ENCODE peak calls at places on chromosomes 16 and 17, in eight cellular contexts. O is suprapubic skin, U is endothelial cell of umbilical vein, D is GM23338, I is HL-60, P is stomach, C is prostate gland, M is vagina. E is an unnamed sample.

GRCh38 chr16:11025120-11025531 is 80.8 kb downstream of the CLEC16A start:
- DNase-seq in C (no peak), D (no peak), O (no peak), M (no peak), U (no peak), P (no peak), I (no peak), E (no peak)

GRCh38 chr17:18066866-18067265 is 20.9 kb upstream of the DRG2 start:
- DNase-seq in M (no peak), D (no peak), I (no peak), U (no peak), O (no peak), C (no peak), P (no peak), E (no peak)

GRCh38 chr17:53749178-53749577 is 73.5 kb upstream of the KIF2B start:
- DNase-seq in U (no peak), P (no peak), C (no peak), M (no peak), I (no peak), O (no peak), D (peak), E (no peak)

GRCh38 chr16:3655030-3655790 is 719 bp downstream of the DNASE1 start:
- DNase-seq in C (no peak), O (peak), P (no peak), D (no peak), I (no peak), M (no peak), U (no peak), E (no peak)

GRCh38 chr16:55418586-55418985 is 60.4 kb upstream of the MMP2 start:
- DNase-seq in U (no peak), D (peak), M (no peak), C (no peak), P (no peak), O (no peak), I (no peak), E (no peak)

GRCh38 chr16:3681206-3681605 is 26.7 kb downstream of the DNASE1 start:
- DNase-seq in P (no peak), C (no peak), M (no peak), D (no peak), I (no peak), U (no peak), O (no peak), E (no peak)

GRCh38 chr17:1590031-1590746 is 27.6 kb upstream of the PITPNA start:
- DNase-seq in C (no peak), I (no peak), P (peak), O (peak), M (no peak), U (peak), D (no peak), E (no peak)

GRCh38 chr17:56661906-56662305 is 68.4 kb downstream of the NOG start:
- DNase-seq in P (no peak), M (no peak), C (no peak), I (no peak), U (no peak), O (no peak), D (no peak), E (no peak)

GRCh38 chr16:78705694-78706093 is 606.2 kb downstream of the WWOX start:
- DNase-seq in C (no peak), M (no peak), D (peak), O (no peak), U (no peak), P (no peak), I (peak), E (no peak)

GRCh38 chr17:41835214-41835799 is 725 bp downstream of the NT5C3B start:
- DNase-seq in C (no peak), I (no peak), P (no peak), O (no peak), M (no peak), D (no peak), U (no peak), E (no peak)

GRCh38 chr17:65920996-65921395 is 270.9 kb downstream of the CEP112 start:
- DNase-seq in C (no peak), D (peak), O (no peak), P (no peak), I (no peak), U (no peak), M (no peak), E (no peak)

GRCh38 chr16:49505556-49505955 is 132.0 kb downstream of the C16orf78 start:
- DNase-seq in C (no peak), D (no peak), M (no peak), U (no peak), P (no peak), I (no peak), O (no peak), E (no peak)

GRCh38 chr17:332558-333322 is 19.9 kb downstream of the RPH3AL start:
- DNase-seq in I (no peak), D (no peak), O (peak), U (no peak), P (no peak), M (no peak), C (no peak), E (no peak)

GRCh38 chr16:56686758-56687157 is 4.5 kb downstream of the MT1X start:
- DNase-seq in D (no peak), O (no peak), C (no peak), I (no peak), M (no peak), U (no peak), P (no peak), E (no peak)

GRCh38 chr17:82819015-82819414 is 20.8 kb downstream of the ZNF750 start:
- DNase-seq in D (no peak), M (no peak), O (no peak), P (no peak), I (no peak), C (no peak), U (no peak), E (no peak)

GRCh38 chr16:19040400-19040799 is 27.0 kb upstream of the COQ7 start:
- DNase-seq in C (no peak), U (no peak), M (no peak), P (no peak), D (no peak), O (no peak), I (no peak), E (no peak)
- TF ChIP-seq POLR2AphosphoS5 in C (no peak), U (no peak), M (no peak), P (no peak), D (no peak), O (no peak), I (no peak), E (no peak)

GRCh38 chr16:6375471-6376075 is 957.1 kb upstream of the RBFOX1 start:
- DNase-seq in O (no peak), D (no peak), M (no peak), U (no peak), P (no peak), C (no peak), I (no peak), E (no peak)

GRCh38 chr16:6377956-6378355 is 954.7 kb upstream of the RBFOX1 start:
- DNase-seq in I (no peak), M (no peak), O (no peak), D (no peak), U (no peak), C (no peak), P (no peak), E (no peak)

DNA sequence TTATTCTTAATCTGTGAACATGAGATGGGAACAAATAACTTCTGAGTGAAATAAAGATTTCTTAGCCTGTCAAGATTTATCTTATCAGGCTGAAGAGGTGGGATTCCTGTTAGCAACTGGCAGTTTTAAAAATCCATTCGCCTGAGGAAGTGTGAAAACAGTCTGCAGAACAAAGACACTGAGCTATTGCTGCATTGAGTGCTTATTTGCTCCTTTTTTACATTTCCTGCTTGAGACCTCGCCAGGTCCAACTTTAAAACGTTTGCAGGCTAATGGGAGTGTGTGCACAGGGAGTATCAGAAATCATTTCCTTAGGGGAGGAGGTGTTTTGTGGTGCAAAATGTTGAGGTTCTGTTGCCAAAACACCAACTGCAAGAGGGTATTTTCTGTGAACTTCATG is 957.8 kb upstream of the RBFOX1 start:
- DNase-seq in U (no peak), O (no peak), D (peak), P (no peak), M (no peak), I (no peak), C (no peak), E (no peak)
- TF ChIP-seq POLR2AphosphoS5 in U (no peak), O (no peak), D (no peak), P (no peak), M (no peak), I (no peak), C (no peak), E (no peak)

GRCh38 chr17:64254755-64255154 is 8.3 kb downstream of the TEX2 start:
- DNase-seq in C (no peak), M (no peak), P (no peak), D (no peak), O (no peak), I (no peak), U (no peak), E (no peak)
- TF ChIP-seq POLR2AphosphoS5 in C (no peak), M (no peak), P (no peak), D (no peak), O (no peak), I (no peak), U (no peak), E (no peak)

GRCh38 chr17:48559609-48560451 is 14.9 kb upstream of the HOXB2 start:
- DNase-seq in U (no peak), C (no peak), M (no peak), O (no peak), D (no peak), I (no peak), P (no peak), E (no peak)
- TF ChIP-seq POLR2AphosphoS5 in U (no peak), C (no peak), M (no peak), O (no peak), D (no peak), I (no peak), P (no peak), E (no peak)

GRCh38 chr16:88773812-88774291 is 11.2 kb downstream of the PIEZO1 start:
- DNase-seq in U (peak), P (peak), O (no peak), C (no peak), D (peak), M (no peak), I (no peak), E (no peak)
- TF ChIP-seq POLR2AphosphoS5 in U (no peak), P (peak), O (no peak), C (no peak), D (no peak), M (no peak), I (no peak), E (no peak)

DNA sequence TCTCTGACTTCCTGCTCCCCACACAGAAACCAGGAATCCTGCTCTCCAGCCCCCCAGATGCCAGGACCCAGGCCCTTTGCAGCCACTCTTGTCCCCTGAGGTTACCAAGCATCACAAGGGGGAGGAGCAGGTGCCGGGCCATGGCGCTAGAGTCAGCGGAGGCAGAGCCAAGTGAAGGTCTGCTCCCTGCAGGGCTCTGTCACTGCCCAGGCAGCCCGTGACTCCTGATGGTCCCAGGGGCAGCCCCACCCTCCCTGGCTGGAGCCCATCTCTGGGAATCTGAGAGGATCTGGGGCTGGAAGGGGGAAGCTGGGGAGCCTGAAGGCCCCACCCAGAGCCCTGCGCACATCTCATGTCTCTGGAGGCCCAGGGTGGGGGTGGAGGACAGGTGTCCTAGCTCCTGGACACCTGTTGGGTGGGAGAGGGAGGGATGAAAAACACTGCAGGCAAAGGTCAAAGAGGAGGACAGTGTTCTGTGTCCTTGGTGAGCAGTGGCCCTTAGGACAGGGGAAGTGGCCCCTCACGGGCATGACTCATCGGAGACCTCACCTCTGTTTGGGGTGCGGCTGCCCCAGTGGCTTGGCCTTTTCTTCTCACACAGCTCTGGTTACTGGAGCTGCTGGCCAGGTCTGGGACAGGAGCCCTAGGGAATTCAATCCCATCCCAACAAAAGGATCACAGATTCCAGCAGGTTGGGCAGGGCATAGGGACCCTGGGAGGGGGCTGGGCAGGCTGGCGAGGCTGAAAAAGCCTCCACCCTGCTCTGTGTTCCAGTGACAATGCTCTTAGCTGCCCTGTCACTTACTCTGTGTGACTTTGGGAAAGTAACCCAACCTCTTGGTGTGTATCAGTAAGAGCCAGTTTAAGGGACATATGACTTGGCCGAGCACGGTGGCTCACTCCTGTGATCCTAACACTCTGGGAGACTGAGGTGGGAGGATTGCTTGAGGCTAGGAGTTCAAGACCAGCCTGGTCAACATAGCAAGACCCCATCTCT is at the start of gene PRSS36:
- DNase-seq in U (no peak), O (no peak), I (no peak), M (peak), D (peak), C (no peak), P (no peak), E (no peak)
- TF ChIP-seq POLR2AphosphoS5 in U (no peak), O (no peak), I (no peak), M (no peak), D (no peak), C (no peak), P (no peak), E (no peak)

GRCh38 chr17:4788159-4788806 is 481 bp upstream of the GLTPD2 start:
- DNase-seq in P (no peak), U (no peak), M (no peak), O (no peak), C (no peak), I (no peak), D (peak), E (no peak)

GRCh38 chr17:4790705-4791088 is 1.9 kb downstream of the GLTPD2 start:
- DNase-seq in C (no peak), M (no peak), U (no peak), D (no peak), O (no peak), I (no peak), P (no peak), E (no peak)

GRCh38 chr17:4789951-4790704 is 1.4 kb downstream of the GLTPD2 start:
- DNase-seq in O (peak), I (peak), C (peak), D (peak), P (peak), U (peak), M (no peak), E (no peak)

GRCh38 chr17:4789701-4789950 is 862 bp downstream of the GLTPD2 start:
- DNase-seq in I (no peak), D (peak), U (no peak), P (no peak), M (no peak), O (no peak), C (no peak), E (no peak)

GRCh38 chr17:4788807-4789700 is at the start of gene GLTPD2:
- DNase-seq in P (no peak), O (peak), U (no peak), I (no peak), C (no peak), D (peak), M (no peak), E (no peak)
- TF ChIP-seq POLR2AphosphoS5 in P (no peak), O (no peak), U (no peak), I (no peak), C (no peak), D (no peak), M (no peak), E (no peak)

DNA sequence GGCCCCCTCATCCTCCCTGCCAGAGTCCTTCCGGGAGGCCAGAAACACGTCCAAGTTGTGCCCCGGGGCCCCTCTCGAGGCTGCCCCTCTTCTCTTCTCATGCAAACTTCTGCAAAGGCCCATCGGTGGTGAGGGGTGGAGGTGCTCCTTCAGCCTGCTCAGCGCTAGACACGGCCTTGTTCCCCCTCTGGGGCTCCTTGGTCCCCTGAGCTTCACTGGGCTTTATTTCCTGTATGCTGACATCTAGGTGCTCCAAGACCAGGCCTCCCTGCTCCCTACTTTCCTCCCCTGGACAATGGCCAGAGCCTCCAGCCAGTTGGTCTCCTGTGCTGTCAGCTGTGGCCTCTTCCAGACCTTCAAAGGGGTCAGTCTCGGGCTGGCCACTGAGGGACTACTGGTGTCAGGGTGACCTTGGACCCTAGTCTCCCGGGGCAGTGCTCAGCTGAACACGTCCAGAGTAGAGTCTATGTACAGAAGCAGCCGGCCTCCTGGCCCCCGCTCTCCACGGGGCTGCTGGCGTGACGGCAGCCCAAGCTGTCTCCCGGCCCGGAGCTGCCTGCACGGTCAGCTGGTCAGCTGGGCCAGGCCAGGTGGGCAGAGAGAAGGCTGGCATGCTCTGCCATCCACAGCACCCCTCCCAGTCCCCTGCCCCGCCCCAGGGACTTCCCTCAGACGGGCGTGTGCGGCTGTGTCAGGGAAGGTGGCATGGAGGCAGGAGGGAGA is 1.7 kb upstream of the PRR35 start:
- DNase-seq in D (no peak), M (no peak), O (no peak), P (no peak), I (no peak), U (no peak), C (no peak), E (no peak)
- TF ChIP-seq POLR2AphosphoS5 in D (no peak), M (no peak), O (no peak), P (no peak), I (no peak), U (no peak), C (no peak), E (no peak)

E was measured in SK-N-MC.